ENCODE peak calls at places on chromosomes 16 and 17, in six cellular contexts. M, T, E, Q, J and I are unnamed samples. For H3K4me1 and H3K9me3, the result is how much of the 10 kb centered on the place peaks cover.

GRCh38 chr17:82458885-82459424 is 414 bp downstream of the NARF start:
- DNase-seq in J (no peak), M (no peak), Q (peak), E (no peak), T (peak), I (no peak)

GRCh38 chr16:728131-728889 is 1.4 kb downstream of the HAGHL start:
- DNase-seq in T (peak), M (peak), J (peak), Q (peak), E (peak), I (peak)

GRCh38 chr17:72175787-72176515 is 55.1 kb downstream of the SOX9 start:
- DNase-seq in J (no peak), M (no peak), E (no peak), Q (no peak), T (no peak), I (peak)

GRCh38 chr17:27521281-27522027 is 65.2 kb downstream of the KSR1 start:
- DNase-seq in T (no peak), E (no peak), Q (no peak), J (no peak), M (no peak), I (no peak)

GRCh38 chr16:17024514-17024913 is 446.2 kb downstream of the XYLT1 start:
- DNase-seq in M (no peak), T (no peak), E (no peak), J (no peak), Q (no peak), I (no peak)

GRCh38 chr17:50354776-50355175 is 8.8 kb downstream of the XYLT2 start:
- DNase-seq in Q (peak), M (no peak), E (no peak), J (no peak), T (no peak), I (no peak)

GRCh38 chr16:49921791-49922456 is 66.0 kb upstream of the ZNF423 start:
- DNase-seq in J (peak), E (no peak), M (peak), Q (peak), T (peak), I (peak)

GRCh38 chr17:49021095-49021767 is 24.0 kb downstream of the IGF2BP1 start:
- DNase-seq in Q (no peak), T (peak), J (peak), M (no peak), E (no peak), I (no peak)

GRCh38 chr17:64687959-64688358 is 25.9 kb upstream of the SMURF2 start:
- DNase-seq in J (no peak), E (peak), T (peak), M (no peak), Q (no peak), I (no peak)

GRCh38 chr16:71288570-71288889 is 672 bp downstream of the CMTR2 start:
- DNase-seq in Q (peak), J (no peak), T (no peak), E (peak), M (no peak), I (no peak)

GRCh38 chr16:24562811-24563210 is 23.4 kb downstream of the RBBP6 start:
- DNase-seq in Q (no peak), J (no peak), M (no peak), E (no peak), T (no peak), I (no peak)

GRCh38 chr16:76535-77272 is 1.3 kb upstream of the MPG start:
- DNase-seq in J (peak), Q (peak), T (peak), E (peak), M (no peak), I (peak)

GRCh38 chr17:33240397-33240796 is 52.7 kb downstream of the ASIC2 start:
- DNase-seq in M (no peak), Q (no peak), T (no peak), J (no peak), E (no peak), I (no peak)

GRCh38 chr17:67376509-67376891 is 581 bp upstream of the PITPNC1 start:
- DNase-seq in Q (peak), M (no peak), E (no peak), T (peak), J (peak), I (peak)

GRCh38 chr17:78748730-78749317 is 33.2 kb downstream of the CYTH1 start:
- DNase-seq in Q (no peak), T (peak), M (peak), E (peak), J (peak), I (no peak)

GRCh38 chr16:73505178-73505968 is 457.4 kb upstream of the ZFHX3 start:
- DNase-seq in M (no peak), Q (no peak), J (no peak), E (no peak), T (no peak), I (no peak)

GRCh38 chr16:85384831-85385462 is 228.2 kb upstream of the GSE1 start:
- DNase-seq in Q (peak), E (peak), T (no peak), M (peak), J (no peak), I (no peak)

GRCh38 chr17:49681336-49681735 is 3.4 kb upstream of the SPOP start:
- DNase-seq in T (no peak), J (no peak), M (no peak), E (no peak), Q (no peak), I (no peak)

GRCh38 chr17:50444841-50445715 is 19.1 kb downstream of the ACSF2 start:
- DNase-seq in M (no peak), J (no peak), Q (no peak), T (no peak), E (no peak), I (no peak)

GRCh38 chr16:81745704-81746558 is 33.2 kb upstream of the PLCG2 start:
- DNase-seq in M (peak), Q (peak), T (peak), J (peak), E (peak), I (peak)

GRCh38 chr17:46063239-46063638 is 64.2 kb downstream of the STH start:
- DNase-seq in Q (peak), J (no peak), M (no peak), T (peak), E (no peak), I (no peak)

GRCh38 chr16:23504453-23505179 is 5.7 kb downstream of the GGA2 start:
- DNase-seq in J (no peak), Q (peak), M (peak), T (peak), E (peak), I (peak)

GRCh38 chr17:38528101-38528500 is 77.7 kb downstream of the SRCIN1 start:
- DNase-seq in T (no peak), J (no peak), M (no peak), E (no peak), Q (peak), I (no peak)

GRCh38 chr17:44326867-44327444 is 2.3 kb upstream of the SLC25A39 start:
- DNase-seq in M (peak), E (peak), J (peak), Q (peak), T (peak), I (peak)

GRCh38 chr16:55001931-55002330 is 71.3 kb downstream of the IRX5 start:
- DNase-seq in J (no peak), M (no peak), T (peak), E (no peak), Q (no peak), I (no peak)

GRCh38 chr17:36911007-36911406 is 26.3 kb upstream of the LHX1 start:
- DNase-seq in E (no peak), J (no peak), T (no peak), Q (no peak), M (no peak), I (no peak)

GRCh38 chr16:75052481-75053211 is 53.8 kb downstream of the ZNRF1 start:
- DNase-seq in T (no peak), E (no peak), Q (no peak), J (no peak), M (no peak), I (no peak)

GRCh38 chr17:12053552-12053951 is 32.9 kb downstream of the MAP2K4 start:
- DNase-seq in T (no peak), J (no peak), Q (no peak), E (no peak), M (no peak), I (no peak)

GRCh38 chr16:68698091-68698490 is 39.0 kb upstream of the CDH1 start:
- DNase-seq in J (peak), Q (no peak), T (no peak), E (no peak), M (no peak), I (no peak)

GRCh38 chr17:60473788-60474187 is 51.5 kb downstream of the CHCT1 start:
- DNase-seq in E (no peak), T (no peak), M (no peak), Q (no peak), J (no peak), I (no peak)

GRCh38 chr17:3846739-3847670 is 959 bp upstream of the NCBP3 start:
- DNase-seq in Q (no peak), T (no peak), M (no peak), J (no peak), E (no peak), I (no peak)
- H3K4me3 ChIP-seq in Q (no peak), T (no peak), M (no peak), J (peak), E (peak), I (peak)

DNA sequence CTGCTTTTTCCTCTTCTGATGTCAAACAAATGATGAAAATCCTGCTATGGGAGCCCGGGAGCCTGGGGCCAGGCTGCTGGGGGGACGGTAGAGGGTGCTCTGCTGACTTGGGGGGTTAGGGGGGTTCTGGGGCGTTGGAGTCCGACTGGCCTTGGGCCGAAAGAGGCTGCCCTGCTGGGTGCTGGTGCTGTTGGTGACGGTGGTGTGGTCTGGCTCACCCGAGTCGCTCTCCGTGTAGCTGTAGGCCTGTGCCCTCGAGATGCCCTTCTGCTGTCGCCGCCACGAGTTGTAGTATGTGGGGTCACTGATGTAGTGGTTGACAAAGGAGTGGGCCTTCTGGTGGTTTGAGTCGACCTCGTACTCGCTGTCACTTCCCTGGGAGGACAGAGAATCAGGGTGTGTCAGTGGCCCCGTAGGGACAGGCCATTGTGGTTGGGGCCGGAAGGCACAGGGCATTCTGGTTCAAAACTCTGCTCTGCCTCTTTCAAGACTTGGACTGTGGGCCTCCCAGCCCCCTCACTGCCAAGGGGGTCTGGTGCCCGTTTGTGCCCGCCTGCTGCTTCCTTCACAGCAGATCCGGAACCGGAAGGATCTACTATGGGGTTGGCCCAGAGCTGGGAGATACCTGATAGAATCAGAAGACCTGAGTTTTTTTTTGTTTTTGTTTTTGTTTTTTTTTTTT is 26.9 kb upstream of the CDC42EP4 start:
- DNase-seq in E (no peak), Q (no peak), M (no peak), T (no peak), J (no peak), I (no peak)
- H3K4me1 ChIP-seq in E (under half), Q (under half), M (under half), T (under half), J (under half), I (under half)

DNA sequence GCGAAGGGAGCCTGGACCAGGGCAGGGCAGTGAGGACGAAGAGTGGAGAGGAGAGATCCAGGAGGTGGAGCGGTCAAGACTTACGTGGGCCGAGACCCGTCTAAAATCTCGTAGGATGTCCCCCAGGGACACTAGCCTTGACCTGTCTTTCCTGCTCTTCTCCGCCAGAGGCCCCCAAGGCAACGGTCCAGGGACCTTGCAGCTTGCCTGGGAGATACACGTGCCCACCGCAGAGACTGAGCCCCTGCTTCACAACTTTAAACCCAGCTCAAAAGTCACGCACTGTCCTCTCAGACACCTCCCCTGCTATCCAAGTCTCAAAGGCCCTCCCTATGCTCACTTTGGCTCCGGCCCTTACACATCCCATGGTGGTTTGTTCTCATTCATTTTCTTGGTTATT is 9.4 kb downstream of the TIGD7 start:
- DNase-seq in Q (no peak), E (no peak), T (no peak), M (no peak), J (no peak), I (no peak)
- H3K9me3 ChIP-seq in Q (under half), E (half or more), T (under half), M (half or more), J (under half), I (under half)

DNA sequence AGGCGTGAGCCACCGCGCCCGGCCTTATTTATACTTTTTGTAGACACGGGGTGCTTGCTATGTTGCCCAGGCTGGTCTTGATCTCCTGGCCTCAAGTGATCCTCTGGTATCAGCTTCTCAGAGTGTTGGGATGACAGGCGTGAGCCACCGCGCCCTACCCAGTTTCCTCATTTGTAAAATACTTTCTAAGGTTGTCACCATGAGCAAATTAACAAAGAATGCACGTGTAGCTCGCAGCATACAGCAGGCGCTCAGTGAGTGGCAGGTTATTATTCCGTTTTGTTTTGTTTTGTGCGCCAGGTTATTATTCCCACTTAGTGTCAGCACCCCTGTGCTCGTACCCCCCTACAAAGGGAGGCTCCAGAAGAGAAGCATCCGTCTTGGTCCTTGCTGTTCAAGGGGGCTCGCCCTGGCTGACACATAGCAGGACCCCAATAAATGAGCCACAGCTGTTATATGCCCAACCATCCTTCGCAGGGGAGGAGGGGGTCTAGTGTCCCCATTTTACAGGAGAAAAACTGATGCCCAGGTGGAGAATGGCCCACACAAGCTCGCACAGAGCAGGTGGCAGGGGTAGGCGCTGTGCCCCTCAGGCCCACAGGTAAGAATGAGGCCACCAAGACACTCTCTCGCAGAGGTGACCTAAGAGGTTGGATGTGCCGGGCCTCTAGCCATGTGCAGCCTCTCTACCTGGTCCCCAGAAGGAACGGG is 686 bp upstream of the MIEF2 start:
- DNase-seq in E (peak), T (no peak), Q (no peak), J (no peak), M (no peak), I (no peak)
- H3K4me3 ChIP-seq in E (peak), T (peak), Q (no peak), J (peak), M (peak), I (peak)

GRCh38 chr17:8922923-8923322 is 42.6 kb downstream of the PIK3R5 start:
- DNase-seq in E (no peak), M (no peak), J (no peak), T (no peak), Q (no peak), I (no peak)

GRCh38 chr17:8925141-8925540 is 40.4 kb downstream of the PIK3R5 start:
- DNase-seq in E (no peak), J (no peak), Q (no peak), M (no peak), T (no peak), I (no peak)

GRCh38 chr17:8922451-8922850 is 43.1 kb downstream of the PIK3R5 start:
- DNase-seq in J (no peak), M (no peak), E (no peak), T (peak), Q (peak), I (no peak)

GRCh38 chr17:8924595-8924994 is 40.9 kb downstream of the PIK3R5 start:
- DNase-seq in Q (no peak), J (no peak), E (no peak), M (no peak), T (no peak), I (no peak)

DNA sequence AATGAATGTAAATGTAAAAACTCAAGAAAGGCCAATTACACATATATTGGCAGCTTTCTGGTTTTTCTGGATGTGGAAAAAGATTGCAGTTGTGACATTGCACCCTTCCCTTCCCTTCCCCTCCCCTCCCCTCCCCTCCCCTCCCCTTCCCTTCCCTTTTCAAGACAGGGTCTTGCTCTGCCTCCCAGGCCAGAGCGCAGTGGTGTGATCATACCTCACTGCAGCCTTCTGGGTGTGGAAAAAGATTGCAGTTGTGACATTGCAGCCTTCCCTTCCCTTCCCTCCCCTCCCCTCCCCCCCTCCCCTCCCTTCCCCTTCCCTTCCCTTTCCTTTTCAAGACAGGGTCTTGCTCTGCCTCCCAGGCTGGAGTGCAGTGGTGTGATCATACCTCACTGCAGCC is 41.7 kb downstream of the PIK3R5 start:
- DNase-seq in E (no peak), Q (no peak), J (no peak), T (no peak), M (no peak), I (no peak)
- H3K4me1 ChIP-seq in E (under half), Q (under half), J (under half), T (under half), M (under half), I (under half)

GRCh38 chr16:35150805-35151312 is 1691.4 kb downstream of the TP53TG3F start:
- DNase-seq in J (no peak), T (no peak), M (no peak), Q (no peak), E (no peak), I (no peak)
- H3K9me3 ChIP-seq in J (under half), T (under half), M (half or more), Q (under half), E (under half), I (under half)

GRCh38 chr17:41516828-41517283 is 1.8 kb downstream of the KRT15 start:
- DNase-seq in Q (no peak), M (no peak), J (no peak), T (no peak), E (peak), I (no peak)

GRCh38 chr17:41518789-41519449 is at the start of gene KRT15:
- DNase-seq in T (no peak), J (no peak), E (peak), M (peak), Q (no peak), I (no peak)

GRCh38 chr17:41518031-41518430 is 659 bp downstream of the KRT15 start:
- DNase-seq in J (no peak), Q (no peak), T (no peak), M (no peak), E (peak), I (no peak)

GRCh38 chr17:41512789-41513547 is 5.7 kb downstream of the KRT15 start:
- DNase-seq in Q (no peak), E (no peak), T (no peak), J (no peak), M (no peak), I (peak)

GRCh38 chr17:41516147-41516827 is 2.4 kb downstream of the KRT15 start:
- DNase-seq in T (no peak), E (no peak), Q (no peak), M (no peak), J (no peak), I (no peak)
- H3K4me3 ChIP-seq in T (no peak), E (no peak), Q (no peak), M (peak), J (no peak), I (no peak)